ENCODE peak calls at places on chromosomes 13 and 19, in nine cellular contexts. P is AG08395; R is H4; Y is trophoblast cell; J is NCI-H748 treated with DMSO at 0.1 percent for 48 hours; A is iris pigment epithelial cell; B is kidney tubule cell; H is CD4-positive, CD25-positive, alpha-beta regulatory T cell; K is activated T-cell treated with anti-CD3 and anti-CD28 coated beads for 1 hour. U is an unnamed sample.

GRCh38 chr19:31154021-31154420 is 195.2 kb downstream of the TSHZ3 start:
- DNase-seq in P (peak), R (peak), Y (no peak), J (no peak), A (peak), B (peak), H (no peak), K (no peak), U (no peak)

GRCh38 chr13:109058071-109058470 is 428.7 kb downstream of the MYO16 start:
- DNase-seq in P (no peak), R (no peak), Y (no peak), J (no peak), A (no peak), B (no peak), H (no peak), K (no peak), U (no peak)

GRCh38 chr13:91739751-91740150 is 341.3 kb downstream of the GPC5 start:
- DNase-seq in P (no peak), R (no peak), Y (no peak), J (no peak), A (no peak), B (no peak), H (no peak), K (no peak), U (no peak)

GRCh38 chr13:43360911-43361605 is 337.7 kb downstream of the DNAJC15 start:
- DNase-seq in P (no peak), R (no peak), Y (no peak), J (no peak), A (peak), B (no peak), H (no peak), K (no peak), U (no peak)

GRCh38 chr13:110546933-110547332 is 14.6 kb downstream of the RAB20 start:
- DNase-seq in P (peak), R (peak), Y (peak), J (no peak), A (peak), B (peak), H (no peak), K (no peak), U (no peak)

GRCh38 chr19:10617409-10618121 is 7.8 kb upstream of the SLC44A2 start:
- DNase-seq in P (peak), R (no peak), Y (peak), J (no peak), A (peak), B (peak), H (no peak), K (no peak), U (no peak)

GRCh38 chr13:99577934-99578917 is 77.0 kb downstream of the TM9SF2 start:
- DNase-seq in P (peak), R (no peak), Y (no peak), J (no peak), A (peak), B (peak), H (no peak), K (no peak), U (no peak)

GRCh38 chr13:111283991-111284390 is 36.5 kb upstream of the TEX29 start:
- DNase-seq in P (peak), R (no peak), Y (no peak), J (no peak), A (no peak), B (no peak), H (no peak), K (no peak), U (no peak)

GRCh38 chr19:3975144-3975543 is 4.2 kb upstream of the DAPK3 start:
- DNase-seq in P (no peak), R (no peak), Y (no peak), J (no peak), A (no peak), B (no peak), H (no peak), K (no peak), U (no peak)

GRCh38 chr13:43991773-43992201 is 112.1 kb downstream of the LACC1 start:
- DNase-seq in P (no peak), R (no peak), Y (no peak), J (peak), A (no peak), B (no peak), H (no peak), K (no peak), U (no peak)

GRCh38 chr19:6278740-6279619 is 795 bp downstream of the MLLT1 start:
- DNase-seq in P (no peak), R (no peak), Y (no peak), J (no peak), A (no peak), B (no peak), H (peak), K (no peak), U (no peak)

GRCh38 chr19:19490247-19490968 is 24.9 kb downstream of the TSSK6 start:
- DNase-seq in P (peak), R (peak), Y (peak), J (peak), A (peak), B (peak), H (peak), K (peak), U (peak)

GRCh38 chr19:50898018-50898417 is 13.2 kb downstream of the KLK4 start:
- DNase-seq in P (no peak), R (no peak), Y (no peak), J (no peak), A (no peak), B (no peak), H (no peak), K (no peak), U (no peak)

GRCh38 chr13:39938591-39938990 is 283.1 kb downstream of the COG6 start:
- DNase-seq in P (no peak), R (no peak), Y (no peak), J (no peak), A (no peak), B (no peak), H (no peak), K (no peak), U (no peak)

GRCh38 chr13:28161370-28161769 is 23.0 kb downstream of the PAN3 start:
- DNase-seq in P (peak), R (peak), Y (no peak), J (no peak), A (peak), B (peak), H (no peak), K (no peak), U (no peak)

GRCh38 chr13:27022571-27023311 is 148.9 kb downstream of the USP12 start:
- DNase-seq in P (no peak), R (peak), Y (no peak), J (peak), A (peak), B (peak), H (no peak), K (no peak), U (no peak)

GRCh38 chr19:48806818-48807589 is 3.8 kb downstream of the BCAT2 start:
- DNase-seq in P (peak), R (no peak), Y (no peak), J (no peak), A (no peak), B (no peak), H (peak), K (no peak), U (no peak)

GRCh38 chr13:99258946-99259345 is 767 bp upstream of the GPR18 start:
- DNase-seq in P (no peak), R (no peak), Y (no peak), J (no peak), A (no peak), B (no peak), H (peak), K (no peak), U (no peak)

GRCh38 chr13:55244991-55245644 is 1895.6 kb upstream of the PRR20A start:
- DNase-seq in P (no peak), R (no peak), Y (peak), J (no peak), A (no peak), B (peak), H (no peak), K (no peak), U (no peak)

GRCh38 chr13:21232599-21232998 is 56.1 kb downstream of the MRPL57 start:
- DNase-seq in P (peak), R (no peak), Y (no peak), J (no peak), A (no peak), B (no peak), H (no peak), K (no peak), U (no peak)

GRCh38 chr19:2053601-2054389 is 2.8 kb upstream of the MKNK2 start:
- DNase-seq in P (no peak), R (peak), Y (no peak), J (no peak), A (peak), B (no peak), H (no peak), K (no peak), U (no peak)

GRCh38 chr19:2164020-2164988 is 571 bp downstream of the DOT1L start:
- DNase-seq in P (peak), R (no peak), Y (no peak), J (no peak), A (peak), B (peak), H (peak), K (peak), U (peak)

GRCh38 chr19:17125052-17125727 is 49.6 kb downstream of the MYO9B start:
- DNase-seq in P (no peak), R (no peak), Y (no peak), J (no peak), A (peak), B (no peak), H (peak), K (no peak), U (no peak)

GRCh38 chr19:23075031-23075733 is 41.6 kb upstream of the ZNF730 start:
- DNase-seq in P (peak), R (peak), Y (peak), J (peak), A (peak), B (peak), H (no peak), K (no peak), U (no peak)

GRCh38 chr19:49436381-49437017 is 4.8 kb downstream of the SLC17A7 start:
- DNase-seq in P (no peak), R (no peak), Y (no peak), J (no peak), A (no peak), B (no peak), H (peak), K (no peak), U (peak)

GRCh38 chr13:112346173-112346898 is 29.8 kb upstream of the SPACA7 start:
- DNase-seq in P (no peak), R (no peak), Y (no peak), J (peak), A (peak), B (peak), H (no peak), K (no peak), U (no peak)

GRCh38 chr13:75194717-75195116 is 287.3 kb downstream of the TBC1D4 start:
- DNase-seq in P (no peak), R (no peak), Y (no peak), J (no peak), A (no peak), B (no peak), H (no peak), K (no peak), U (no peak)

GRCh38 chr13:39419866-39420265 is 183.1 kb downstream of the LHFPL6 start:
- DNase-seq in P (no peak), R (no peak), Y (no peak), J (no peak), A (no peak), B (no peak), H (no peak), K (no peak), U (no peak)

GRCh38 chr19:359653-359925 is 15.0 kb upstream of the MIER2 start:
- DNase-seq in P (no peak), R (no peak), Y (no peak), J (no peak), A (no peak), B (no peak), H (peak), K (no peak), U (no peak)

GRCh38 chr13:46715363-46715762 is 81.6 kb downstream of the ESD start:
- DNase-seq in P (no peak), R (no peak), Y (no peak), J (no peak), A (no peak), B (no peak), H (no peak), K (no peak), U (no peak)

GRCh38 chr13:52447354-52447753 is 3.1 kb downstream of the VPS36 start:
- DNase-seq in P (no peak), R (no peak), Y (no peak), J (no peak), A (no peak), B (no peak), H (no peak), K (no peak), U (no peak)

GRCh38 chr19:3570619-3571018 is 2.1 kb upstream of the HMG20B start:
- DNase-seq in P (no peak), R (peak), Y (no peak), J (no peak), A (no peak), B (no peak), H (no peak), K (no peak), U (no peak)

GRCh38 chr19:38617283-38617763 is 430 bp downstream of the MAP4K1 start:
- DNase-seq in P (no peak), R (no peak), Y (no peak), J (no peak), A (no peak), B (no peak), H (peak), K (no peak), U (no peak)

GRCh38 chr13:69264362-69265334 is 843.0 kb upstream of the ATXN8OS start:
- DNase-seq in P (no peak), R (no peak), Y (no peak), J (no peak), A (no peak), B (no peak), H (no peak), K (no peak), U (no peak)

GRCh38 chr19:51501594-51502263 is at the start of gene SIGLEC12:
- DNase-seq in P (no peak), R (no peak), Y (no peak), J (no peak), A (no peak), B (no peak), H (peak), K (no peak), U (peak)

GRCh38 chr19:485583-486236 is 10.6 kb upstream of the MADCAM1 start:
- DNase-seq in P (no peak), R (peak), Y (peak), J (peak), A (peak), B (peak), H (no peak), K (no peak), U (no peak)

GRCh38 chr13:75468098-75468497 is 13.9 kb downstream of the TBC1D4 start:
- DNase-seq in P (no peak), R (no peak), Y (no peak), J (no peak), A (peak), B (no peak), H (no peak), K (no peak), U (no peak)

GRCh38 chr13:81987159-81987558 is 1646.2 kb upstream of the SPRY2 start:
- DNase-seq in P (no peak), R (no peak), Y (no peak), J (peak), A (no peak), B (no peak), H (no peak), K (no peak), U (no peak)

GRCh38 chr19:6230991-6231448 is 48.8 kb downstream of the MLLT1 start:
- DNase-seq in P (no peak), R (no peak), Y (no peak), J (no peak), A (no peak), B (no peak), H (no peak), K (no peak), U (no peak)

U was measured in activated T-helper 2 cell treated with anti-CD3 and anti-CD28 coated beads, Interferon-gamma antibody, Interleukin-2, Interleukin-4, amounts not matched to agents 10 μg/mL and 5 μg/mL and 100 μg/mL, durations not matched to agents 14 hours and 24 hours and 36 hours.